ENCODE peak calls at places on chromosomes 13 and 19, in nine cellular contexts. M is hippocampal formation; R is astrocyte of the spinal cord; C is stimulated activated CD4-positive, alpha-beta T cell treated with anti-CD3 and anti-CD28 coated beads, Interleukin-2, amount 100 ng/mL, for 48 hours; F is AG10803; U is NCI-H1417; N is activated T-helper 1 cell treated with anti-CD3 and anti-CD28 coated beads, Interleukin-12 subunit alpha, Interleukin-12 subunit beta, Interleukin-2, Interleukin-4 antibody, amounts not matched to agents 30 ng/mL and 10 ng/mL and 1 ng/mL, durations not matched to agents 14 hours and 24 hours and 36 hours; J is activated T-cell treated with anti-CD3 and anti-CD28 coated beads for 24 hours; P is activated CD8-positive, alpha-beta T cell treated with anti-CD3 and anti-CD28 coated beads, Interleukin-2, amount 10 ng/mL, durations not matched to agents 7 days and 5 days. D is an unnamed sample.

GRCh38 chr19:57280913-57281425 is 684 bp downstream of the ZNF460 start:
- DNase-seq in M (no peak), R (no peak), C (no peak), F (no peak), U (no peak), N (peak), J (no peak), P (peak), D (no peak)

GRCh38 chr13:36084131-36084530 is 47.1 kb downstream of the DCLK1 start:
- DNase-seq in M (no peak), R (no peak), C (no peak), F (no peak), U (no peak), N (no peak), J (no peak), P (no peak), D (no peak)

GRCh38 chr19:46404039-46404883 is 9.1 kb downstream of the CCDC8 start:
- DNase-seq in M (no peak), R (peak), C (no peak), F (peak), U (peak), N (no peak), J (no peak), P (no peak), D (no peak)

GRCh38 chr19:4208385-4209094 is 20.8 kb upstream of the EBI3 start:
- DNase-seq in M (no peak), R (peak), C (no peak), F (no peak), U (no peak), N (no peak), J (no peak), P (no peak), D (peak)

GRCh38 chr19:48514123-48514458 is 2.5 kb upstream of the LMTK3 start:
- DNase-seq in M (no peak), R (no peak), C (no peak), F (no peak), U (no peak), N (no peak), J (no peak), P (no peak), D (no peak)

GRCh38 chr19:10655457-10656312 is 1.5 kb downstream of the ILF3 start:
- DNase-seq in M (no peak), R (peak), C (no peak), F (peak), U (peak), N (no peak), J (no peak), P (no peak), D (peak)

GRCh38 chr19:18464646-18465045 is 26.7 kb upstream of the ISYNA1 start:
- DNase-seq in M (peak), R (peak), C (no peak), F (peak), U (peak), N (no peak), J (no peak), P (no peak), D (no peak)

GRCh38 chr19:12913871-12914690 is 5.0 kb downstream of the SYCE2 start:
- DNase-seq in M (peak), R (no peak), C (no peak), F (peak), U (peak), N (peak), J (peak), P (peak), D (no peak)

GRCh38 chr13:21343659-21344058 is 115.4 kb downstream of the ZDHHC20 start:
- DNase-seq in M (no peak), R (no peak), C (no peak), F (no peak), U (no peak), N (no peak), J (no peak), P (no peak), D (no peak)

GRCh38 chr19:15115080-15115479 is 7.9 kb downstream of the SYDE1 start:
- DNase-seq in M (no peak), R (peak), C (no peak), F (peak), U (no peak), N (no peak), J (no peak), P (no peak), D (no peak)

GRCh38 chr19:4713384-4713951 is 10.2 kb downstream of the DPP9 start:
- DNase-seq in M (no peak), R (peak), C (no peak), F (peak), U (no peak), N (no peak), J (no peak), P (no peak), D (peak)

GRCh38 chr19:3618144-3618810 is 8.3 kb downstream of the CACTIN start:
- DNase-seq in M (no peak), R (peak), C (peak), F (peak), U (no peak), N (peak), J (peak), P (peak), D (no peak)

GRCh38 chr19:862529-863304 is 3.3 kb downstream of the CFD start:
- DNase-seq in M (no peak), R (peak), C (peak), F (no peak), U (peak), N (peak), J (peak), P (peak), D (peak)

GRCh38 chr13:90502762-90503161 is 844.7 kb upstream of the MIR17HG start:
- DNase-seq in M (no peak), R (no peak), C (no peak), F (no peak), U (no peak), N (no peak), J (no peak), P (no peak), D (no peak)

GRCh38 chr13:83845121-83845520 is 37.2 kb downstream of the SLITRK1 start:
- DNase-seq in M (no peak), R (peak), C (no peak), F (peak), U (no peak), N (no peak), J (no peak), P (no peak), D (no peak)

GRCh38 chr13:112819111-112819510 is 129.3 kb downstream of the ATP11A start:
- DNase-seq in M (no peak), R (no peak), C (no peak), F (no peak), U (no peak), N (no peak), J (no peak), P (no peak), D (no peak)

GRCh38 chr19:35868172-35868822 is at the start of gene APLP1:
- DNase-seq in M (peak), R (no peak), C (peak), F (peak), U (peak), N (peak), J (peak), P (peak), D (no peak)

GRCh38 chr13:33487575-33488243 is 202.2 kb upstream of the STARD13 start:
- DNase-seq in M (peak), R (peak), C (no peak), F (peak), U (no peak), N (no peak), J (no peak), P (no peak), D (peak)

GRCh38 chr13:45055198-45055901 is 65.0 kb upstream of the GTF2F2 start:
- DNase-seq in M (peak), R (peak), C (peak), F (peak), U (no peak), N (peak), J (peak), P (peak), D (peak)

GRCh38 chr13:101751488-101751887 is 299.0 kb downstream of the ITGBL1 start:
- DNase-seq in M (no peak), R (peak), C (no peak), F (peak), U (peak), N (no peak), J (no peak), P (no peak), D (peak)

GRCh38 chr13:80251403-80251802 is 89.5 kb downstream of the SPRY2 start:
- DNase-seq in M (no peak), R (peak), C (no peak), F (peak), U (no peak), N (no peak), J (no peak), P (no peak), D (peak)

GRCh38 chr13:47188802-47189201 is 291.9 kb upstream of the HTR2A start:
- DNase-seq in M (no peak), R (no peak), C (no peak), F (peak), U (no peak), N (no peak), J (no peak), P (no peak), D (peak)

GRCh38 chr13:48400820-48401219 is 12.1 kb downstream of the LPAR6 start:
- DNase-seq in M (no peak), R (peak), C (no peak), F (peak), U (no peak), N (no peak), J (no peak), P (no peak), D (peak)

GRCh38 chr13:52845334-52845761 is 3.1 kb downstream of the PCDH8 start:
- DNase-seq in M (no peak), R (no peak), C (no peak), F (no peak), U (no peak), N (no peak), J (no peak), P (peak), D (no peak)

GRCh38 chr19:45391871-45392665 is 12.8 kb downstream of the PPP1R13L start:
- DNase-seq in M (no peak), R (no peak), C (no peak), F (no peak), U (no peak), N (no peak), J (no peak), P (no peak), D (no peak)

GRCh38 chr19:11792942-11793341 is 5.4 kb upstream of the ZNF491 start:
- DNase-seq in M (no peak), R (no peak), C (no peak), F (no peak), U (no peak), N (no peak), J (no peak), P (no peak), D (no peak)

GRCh38 chr19:50479761-50480251 is 3.2 kb upstream of the GARIN5A start:
- DNase-seq in M (no peak), R (no peak), C (no peak), F (no peak), U (no peak), N (no peak), J (no peak), P (no peak), D (no peak)

GRCh38 chr13:99123101-99124045 is 77.3 kb upstream of the UBAC2 start:
- DNase-seq in M (no peak), R (peak), C (no peak), F (peak), U (no peak), N (no peak), J (no peak), P (no peak), D (peak)

GRCh38 chr19:19465436-19466070 is 49.8 kb downstream of the TSSK6 start:
- DNase-seq in M (no peak), R (no peak), C (no peak), F (no peak), U (no peak), N (no peak), J (no peak), P (no peak), D (no peak)

GRCh38 chr13:48094404-48094780 is 512 bp downstream of the MED4 start:
- DNase-seq in M (no peak), R (no peak), C (peak), F (peak), U (no peak), N (no peak), J (no peak), P (peak), D (peak)

GRCh38 chr13:107339209-107339608 is 771.3 kb upstream of the ARGLU1 start:
- DNase-seq in M (no peak), R (peak), C (no peak), F (no peak), U (no peak), N (no peak), J (no peak), P (no peak), D (peak)

GRCh38 chr13:48946163-48946562 is 29.5 kb upstream of the FNDC3A start:
- DNase-seq in M (no peak), R (no peak), C (no peak), F (no peak), U (no peak), N (no peak), J (no peak), P (no peak), D (no peak)